ENCODE peak calls at places on chromosomes 13 and 19, in six cellular contexts. Q is RWPE2; P is heart left ventricle; I is CD4-positive, alpha-beta T cell; S is cardiac fibroblast; T is body of pancreas. G is an unnamed sample.
A peak's percentile ranks its signal among the peaks of the same experiment; 100 is the strongest.

GRCh38 chr19:30856376-30856775 is 484.2 kb downstream of the ZNF536 start:
- DNase-seq in P (no peak), T (no peak), I (no peak), S (no peak), Q (no peak), G (no peak)

GRCh38 chr19:18607222-18608101 is 863 bp upstream of the CRLF1 start:
- DNase-seq in S (no peak), P (no peak), T (no peak), I (no peak), Q (peak; percentile 52), G (no peak)

GRCh38 chr19:41909706-41910105 is 18.5 kb downstream of the ERFL start:
- DNase-seq in S (no peak), I (no peak), P (no peak), T (no peak), Q (no peak), G (no peak)

GRCh38 chr19:39407394-39407643 is 672 bp downstream of the ZFP36 start:
- DNase-seq in I (no peak), Q (no peak), S (no peak), T (no peak), P (no peak), G (no peak)

GRCh38 chr13:113094410-113094800 is 11.2 kb upstream of the F7 start:
- DNase-seq in Q (no peak), S (no peak), P (no peak), I (no peak), T (no peak), G (no peak)

GRCh38 chr13:103056008-103056407 is 10.2 kb downstream of the SLC10A2 start:
- DNase-seq in T (no peak), Q (no peak), S (no peak), P (no peak), I (no peak), G (no peak)

GRCh38 chr13:46288570-46289259 is 77.0 kb downstream of the LRRC63 start:
- DNase-seq in I (no peak), S (peak; percentile 59), Q (no peak), P (no peak), T (no peak), G (peak; percentile 58)

GRCh38 chr13:101144808-101145419 is 271.4 kb downstream of the NALCN start:
- DNase-seq in P (no peak), Q (no peak), T (no peak), I (no peak), S (peak; percentile 73), G (peak; percentile 29)

GRCh38 chr13:30181856-30182651 is 125.3 kb downstream of the KATNAL1 start:
- DNase-seq in P (no peak), S (no peak), I (no peak), Q (no peak), T (no peak), G (no peak)

GRCh38 chr19:34555447-34555846 is 73.9 kb downstream of the WTIP start:
- DNase-seq in P (no peak), S (peak; percentile 1), I (no peak), T (no peak), Q (no peak), G (no peak)

GRCh38 chr19:34559045-34559444 is 77.5 kb downstream of the WTIP start:
- DNase-seq in S (no peak), Q (no peak), P (no peak), I (no peak), T (no peak), G (no peak)

GRCh38 chr19:34560229-34560628 is 78.7 kb downstream of the WTIP start:
- DNase-seq in I (no peak), T (no peak), P (no peak), S (no peak), Q (no peak), G (no peak)

DNA sequence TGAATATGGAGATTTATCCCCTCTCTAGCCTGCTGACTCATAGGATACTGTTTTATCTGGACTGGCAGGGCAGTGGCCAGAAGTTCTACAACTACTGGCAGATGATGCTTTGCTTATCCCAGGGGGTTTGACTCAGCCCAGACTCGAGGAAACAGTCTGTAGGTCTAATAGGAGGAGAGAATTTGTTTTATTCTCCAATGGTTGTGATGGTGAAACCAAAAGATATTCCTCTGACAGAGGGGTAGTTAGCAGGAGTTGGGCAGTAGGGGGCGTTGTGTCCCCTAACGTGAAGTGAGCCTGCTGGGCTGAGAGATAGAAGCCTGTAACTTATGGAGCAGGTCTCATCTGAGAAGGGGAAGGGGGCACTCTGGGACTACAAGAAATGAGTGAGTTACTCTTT is 74.9 kb downstream of the WTIP start:
- DNase-seq in I (no peak), P (no peak), Q (no peak), S (peak; percentile 54), T (peak; percentile 34), G (no peak)
- TF ChIP-seq CTCF in I (no peak), P (peak; percentile 54), Q (no peak), S (peak; percentile 48), T (peak; percentile 51), G (no peak)

DNA sequence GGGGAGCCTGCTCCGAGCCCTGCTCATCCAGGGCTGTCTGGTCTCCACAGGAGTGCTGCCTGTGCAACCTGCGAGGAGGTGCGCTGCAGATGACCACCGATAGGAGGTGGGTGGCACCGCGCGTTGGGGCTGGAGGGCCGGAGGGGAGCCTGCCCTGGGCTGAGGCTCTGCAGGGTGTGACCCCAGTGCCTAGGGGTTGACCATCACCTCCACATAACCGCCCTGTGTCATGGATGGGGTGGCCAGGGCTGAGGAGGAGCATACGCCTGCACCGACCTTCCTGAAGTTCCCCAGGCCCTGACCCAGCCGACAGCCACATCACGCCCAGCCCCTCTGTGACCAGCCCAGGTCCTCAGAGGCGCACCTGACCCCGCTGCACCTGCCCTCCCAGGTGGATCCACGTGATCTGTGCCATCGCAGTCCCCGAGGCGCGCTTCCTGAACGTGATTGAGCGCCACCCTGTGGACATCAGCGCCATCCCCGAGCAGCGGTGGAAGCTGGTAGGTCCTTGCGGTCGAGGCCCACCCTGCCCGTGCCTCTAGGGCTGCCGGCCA is 168.7 kb downstream of the KDM4B start:
- DNase-seq in T (no peak), I (no peak), P (no peak), Q (no peak), S (no peak), G (no peak)
- TF ChIP-seq CTCF in T (peak; percentile 13), I (no peak), P (no peak), Q (no peak), S (peak; percentile 1), G (no peak)

DNA sequence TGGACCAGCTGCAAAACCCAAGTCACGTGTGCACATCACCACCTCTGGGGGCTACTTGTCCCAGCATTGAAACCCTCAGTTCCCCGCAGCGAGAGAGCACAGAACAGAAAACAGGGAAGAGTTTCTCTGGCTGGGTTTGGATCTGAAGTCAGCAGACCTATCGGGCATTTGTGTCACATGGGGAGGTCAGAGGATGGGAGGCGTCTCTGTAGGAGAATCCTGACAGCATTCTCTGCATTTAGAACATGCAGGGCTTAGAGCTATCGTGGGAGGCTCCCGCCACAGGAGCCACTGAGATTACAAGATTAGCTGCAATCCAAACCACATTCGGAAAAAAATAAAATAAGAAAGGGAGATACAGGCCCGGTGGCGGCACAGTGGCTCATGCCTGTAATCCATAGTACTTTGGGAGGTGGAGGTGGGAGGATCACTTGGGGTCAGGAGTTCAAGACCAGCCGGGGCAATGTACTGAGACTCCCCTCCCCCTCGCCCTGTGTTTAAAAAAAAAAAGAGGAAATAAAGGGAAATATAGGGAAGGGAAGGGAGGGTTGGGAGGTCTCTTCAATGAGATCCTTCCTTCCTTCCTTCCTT is 2.9 kb upstream of the TLE6 start:
- DNase-seq in S (peak; percentile 81), P (peak; percentile 59), Q (no peak), I (no peak), T (no peak), G (no peak)
- TF ChIP-seq CTCF in S (no peak), P (no peak), Q (no peak), I (no peak), T (no peak), G (no peak)

DNA sequence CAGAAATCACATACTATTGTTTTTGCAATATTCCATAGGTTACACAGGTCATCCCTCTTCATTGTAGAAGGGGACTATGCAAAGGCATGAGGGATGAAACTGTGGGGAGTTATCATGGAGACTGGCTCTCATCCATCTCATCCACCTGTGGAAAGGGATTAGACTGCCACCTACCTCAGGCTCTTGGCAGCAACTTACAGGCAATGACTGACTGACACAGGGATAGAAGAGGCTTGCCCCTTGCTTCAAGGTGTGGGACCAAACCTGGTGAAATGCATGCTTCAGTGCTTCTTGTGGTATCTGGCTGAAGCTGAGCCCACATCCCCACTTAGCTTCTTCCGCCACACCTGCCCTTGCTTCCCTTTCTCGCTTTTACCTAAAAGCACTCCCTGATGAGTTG is 341.3 kb downstream of the GPC5 start:
- DNase-seq in I (no peak), Q (no peak), P (no peak), T (no peak), S (no peak), G (no peak)
- TF ChIP-seq CTCF in I (no peak), Q (no peak), P (no peak), T (no peak), S (no peak), G (no peak)

GRCh38 chr19:1466018-1466460 is 13.0 kb downstream of the C19orf25 start:
- DNase-seq in I (no peak), P (peak; percentile 6), Q (no peak), T (no peak), S (no peak), G (no peak)

GRCh38 chr19:1467228-1467511 is 11.8 kb downstream of the C19orf25 start:
- DNase-seq in T (no peak), I (no peak), Q (no peak), S (no peak), P (peak; percentile 8), G (no peak)

GRCh38 chr19:1467512-1468273 is 11.3 kb downstream of the C19orf25 start:
- DNase-seq in Q (no peak), T (no peak), P (peak; percentile 6), I (no peak), S (no peak), G (no peak)

GRCh38 chr19:1466461-1467227 is 12.4 kb downstream of the C19orf25 start:
- DNase-seq in T (no peak), I (no peak), S (no peak), P (peak; percentile 7), Q (no peak), G (no peak)

GRCh38 chr19:1465191-1466016 is 13.6 kb downstream of the C19orf25 start:
- DNase-seq in T (no peak), S (peak; percentile 59), I (no peak), P (no peak), Q (no peak), G (peak; percentile 84)
- TF ChIP-seq CTCF in T (peak; percentile 11), S (peak; percentile 49), I (peak; percentile 24), P (peak; percentile 40), Q (peak; percentile 55), G (peak; percentile 8)

DNA sequence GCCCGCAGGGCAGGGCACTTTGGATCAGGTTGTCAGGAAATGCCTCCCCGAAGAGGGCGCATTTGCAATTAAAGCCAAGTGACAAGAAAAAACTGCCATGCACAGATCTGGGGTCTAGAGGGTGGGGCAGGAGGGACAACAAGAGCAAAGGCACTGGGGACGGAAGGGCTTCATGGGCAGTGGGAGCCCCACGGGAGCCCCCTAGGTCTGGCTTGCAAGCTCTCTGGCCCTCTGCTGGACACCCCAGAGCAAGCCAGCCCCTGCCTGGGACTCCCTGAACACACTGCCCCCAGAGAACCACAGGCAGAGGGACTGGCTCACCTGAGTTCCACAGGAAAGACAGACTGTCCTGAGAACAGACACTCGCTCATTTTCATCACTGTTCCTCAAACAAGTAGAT is 30.2 kb upstream of the C19orf12 start:
- DNase-seq in T (no peak), Q (no peak), S (no peak), P (no peak), I (no peak), G (no peak)
- TF ChIP-seq CTCF in T (no peak), Q (peak; percentile 15), S (peak; percentile 24), P (no peak), I (no peak), G (no peak)

GRCh38 chr19:10505583-10506229 is 2.5 kb upstream of the KEAP1 start:
- DNase-seq in T (peak; percentile 85), I (peak; percentile 79), P (peak; percentile 66), S (peak; percentile 75), Q (no peak), G (peak; percentile 79)
- TF ChIP-seq CTCF in T (peak; percentile 75), I (peak; percentile 78), P (peak; percentile 67), S (peak; percentile 88), Q (peak; percentile 67), G (peak; percentile 66)